ENCODE peak calls at places on chromosomes 7 and 10, in five cellular contexts. V is transverse colon, M is uterus, S is GM12891, U is Peyer's patch. O is an unnamed sample.

GRCh38 chr7:75989726-75990388 is 4.5 kb downstream of the TMEM120A start:
- DNase-seq in V (no peak), M (no peak), S (no peak), U (no peak), O (no peak)

GRCh38 chr10:23779287-23779686 is 340.4 kb downstream of the OTUD1 start:
- DNase-seq in V (no peak), M (no peak), S (no peak), U (no peak), O (no peak)

GRCh38 chr7:105097619-105098018 is 83.6 kb downstream of the KMT2E start:
- DNase-seq in V (no peak), M (no peak), S (no peak), U (no peak), O (no peak)

GRCh38 chr7:20932785-20933184 is 146.1 kb upstream of the SP8 start:
- DNase-seq in V (no peak), M (no peak), S (no peak), U (no peak), O (no peak)

GRCh38 chr7:146208484-146208883 is 91.9 kb downstream of the CNTNAP2 start:
- DNase-seq in V (no peak), M (no peak), S (no peak), U (no peak), O (no peak)

GRCh38 chr10:127125331-127125730 is 71.1 kb downstream of the INSYN2A start:
- DNase-seq in V (no peak), M (no peak), S (no peak), U (no peak), O (no peak)

GRCh38 chr7:17774248-17774647 is 166.0 kb downstream of the SNX13 start:
- DNase-seq in V (no peak), M (no peak), S (no peak), U (no peak), O (no peak)

GRCh38 chr10:82847242-82847641 is 972.2 kb downstream of the NRG3 start:
- DNase-seq in V (no peak), M (no peak), S (no peak), U (no peak), O (no peak)

GRCh38 chr7:26688936-26689506 is 175.4 kb downstream of the SKAP2 start:
- DNase-seq in V (no peak), M (no peak), S (no peak), U (no peak), O (peak)

GRCh38 chr7:6250364-6250833 is 22.0 kb downstream of the CYTH3 start:
- DNase-seq in V (no peak), M (no peak), S (no peak), U (no peak), O (no peak)

GRCh38 chr10:44370731-44371248 is 14.1 kb downstream of the CXCL12 start:
- DNase-seq in V (no peak), M (no peak), S (no peak), U (no peak), O (no peak)

GRCh38 chr10:34333513-34333912 is 481.6 kb downstream of the PARD3 start:
- DNase-seq in V (no peak), M (no peak), S (no peak), U (no peak), O (no peak)

GRCh38 chr7:28700790-28701203 is 257.3 kb downstream of the TRIL start:
- DNase-seq in V (no peak), M (no peak), S (no peak), U (no peak), O (no peak)

GRCh38 chr10:100504101-100504500 is 15.6 kb downstream of the SEC31B start:
- DNase-seq in V (no peak), M (no peak), S (no peak), U (no peak), O (no peak)

GRCh38 chr10:70952446-70952845 is 64.1 kb upstream of the PCBD1 start:
- DNase-seq in V (no peak), M (no peak), S (no peak), U (no peak), O (no peak)

GRCh38 chr7:87375647-87376435 is 30.4 kb downstream of the CROT start:
- DNase-seq in V (no peak), M (no peak), S (no peak), U (no peak), O (no peak)

GRCh38 chr7:27133409-27134157 is 3.0 kb upstream of the HOXA4 start:
- DNase-seq in V (peak), M (no peak), S (no peak), U (peak), O (no peak)

GRCh38 chr7:21367081-21367480 is 60.8 kb upstream of the SP4 start:
- DNase-seq in V (no peak), M (no peak), S (no peak), U (no peak), O (no peak)

GRCh38 chr7:17680026-17680425 is 260.3 kb downstream of the SNX13 start:
- DNase-seq in V (peak), M (no peak), S (no peak), U (peak), O (no peak)

GRCh38 chr7:45328397-45329080 is 170.9 kb downstream of the RAMP3 start:
- DNase-seq in V (no peak), M (no peak), S (no peak), U (no peak), O (no peak)

GRCh38 chr10:132162021-132162531 is 24.7 kb upstream of the DPYSL4 start:
- DNase-seq in V (no peak), M (no peak), S (no peak), U (no peak), O (no peak)

GRCh38 chr10:133528296-133528844 is 1.2 kb downstream of the CYP2E1 start:
- DNase-seq in V (no peak), M (no peak), S (no peak), U (no peak), O (no peak)

GRCh38 chr7:151694828-151695580 is 175.3 kb upstream of the RHEB start:
- DNase-seq in V (no peak), M (no peak), S (no peak), U (peak), O (no peak)
- TF ChIP-seq POLR2A in V (no peak), M (no peak), S (no peak), U (no peak), O (no peak)

GRCh38 chr7:131556055-131556911 is at the start of gene PODXL:
- DNase-seq in V (peak), M (peak), S (peak), U (peak), O (peak)
- TF ChIP-seq POLR2A in V (peak), M (peak), S (no peak), U (peak), O (no peak)

GRCh38 chr7:5001911-5002310 is 42.9 kb upstream of the MMD2 start:
- DNase-seq in V (no peak), M (no peak), S (no peak), U (no peak), O (no peak)
- TF ChIP-seq POLR2A in V (no peak), M (no peak), S (no peak), U (no peak), O (no peak)

GRCh38 chr10:73211106-73211811 is 35.8 kb downstream of the DNAJC9 start:
- DNase-seq in V (no peak), M (no peak), S (no peak), U (no peak), O (no peak)
- TF ChIP-seq POLR2A in V (no peak), M (no peak), S (no peak), U (no peak), O (no peak)

O was measured in erythroblast.